ENCODE peak calls at places on chromosomes 12 and 14, in eight cellular contexts. A, H, D, B, R, I, L and N are unnamed samples.

GRCh38 chr12:77842430-77842829 is 11.7 kb downstream of the NAV3 start:
- DNase-seq in L (peak; percentile 17), B (no peak), A (no peak), I (no peak), D (no peak), R (no peak), H (no peak), N (no peak)

GRCh38 chr14:59630281-59630963 is 53.8 kb upstream of the CCDC175 start:
- DNase-seq in H (no peak), B (no peak), I (peak; percentile 36), A (no peak), D (no peak), L (no peak), R (no peak), N (no peak)

GRCh38 chr12:85357609-85358008 is 77.6 kb downstream of the ALX1 start:
- DNase-seq in H (no peak), B (no peak), A (no peak), I (no peak), D (no peak), L (no peak), R (no peak), N (no peak)

GRCh38 chr12:132210223-132211055 is 66.2 kb downstream of the NOC4L start:
- DNase-seq in H (no peak), D (no peak), L (no peak), B (no peak), R (no peak), A (no peak), I (peak; percentile 48), N (no peak)

GRCh38 chr12:105316931-105317330 is 13.6 kb upstream of the C12orf75 start:
- DNase-seq in I (no peak), A (no peak), H (no peak), D (no peak), B (no peak), R (no peak), L (no peak), N (no peak)

GRCh38 chr14:55316528-55316927 is 45.3 kb downstream of the FBXO34 start:
- DNase-seq in A (no peak), H (peak; percentile 68), L (no peak), R (no peak), B (no peak), I (no peak), D (no peak), N (no peak)

GRCh38 chr14:95442633-95443021 is 73.8 kb downstream of the SYNE3 start:
- DNase-seq in D (no peak), A (peak; percentile 84), L (peak; percentile 69), B (peak; percentile 49), R (peak; percentile 53), H (peak; percentile 87), I (peak; percentile 84), N (peak; percentile 86)

GRCh38 chr14:98278805-98279204 is 993.2 kb downstream of the BCL11B start:
- DNase-seq in H (no peak), R (no peak), I (no peak), L (no peak), D (no peak), B (no peak), A (no peak), N (no peak)

GRCh38 chr14:71399057-71399487 is 491.8 kb downstream of the PCNX1 start:
- DNase-seq in D (no peak), I (no peak), R (no peak), B (no peak), L (no peak), H (no peak), A (no peak), N (no peak)

GRCh38 chr12:120977531-120978295 is 630 bp upstream of the HNF1A start:
- DNase-seq in R (no peak), A (no peak), H (no peak), L (no peak), B (no peak), I (no peak), D (no peak), N (no peak)

GRCh38 chr12:120979862-120980696 is 1.7 kb downstream of the HNF1A start:
- DNase-seq in H (peak; percentile 68), R (no peak), B (no peak), D (no peak), I (no peak), A (no peak), L (peak; percentile 82), N (no peak)

GRCh38 chr12:120979220-120979861 is 998 bp downstream of the HNF1A start:
- DNase-seq in I (no peak), B (no peak), L (no peak), D (no peak), H (no peak), A (no peak), R (no peak), N (no peak)

GRCh38 chr12:120980800-120981368 is 2.5 kb downstream of the HNF1A start:
- DNase-seq in R (no peak), L (peak; percentile 85), B (no peak), D (no peak), I (no peak), A (peak; percentile 82), H (peak; percentile 71), N (no peak)

DNA sequence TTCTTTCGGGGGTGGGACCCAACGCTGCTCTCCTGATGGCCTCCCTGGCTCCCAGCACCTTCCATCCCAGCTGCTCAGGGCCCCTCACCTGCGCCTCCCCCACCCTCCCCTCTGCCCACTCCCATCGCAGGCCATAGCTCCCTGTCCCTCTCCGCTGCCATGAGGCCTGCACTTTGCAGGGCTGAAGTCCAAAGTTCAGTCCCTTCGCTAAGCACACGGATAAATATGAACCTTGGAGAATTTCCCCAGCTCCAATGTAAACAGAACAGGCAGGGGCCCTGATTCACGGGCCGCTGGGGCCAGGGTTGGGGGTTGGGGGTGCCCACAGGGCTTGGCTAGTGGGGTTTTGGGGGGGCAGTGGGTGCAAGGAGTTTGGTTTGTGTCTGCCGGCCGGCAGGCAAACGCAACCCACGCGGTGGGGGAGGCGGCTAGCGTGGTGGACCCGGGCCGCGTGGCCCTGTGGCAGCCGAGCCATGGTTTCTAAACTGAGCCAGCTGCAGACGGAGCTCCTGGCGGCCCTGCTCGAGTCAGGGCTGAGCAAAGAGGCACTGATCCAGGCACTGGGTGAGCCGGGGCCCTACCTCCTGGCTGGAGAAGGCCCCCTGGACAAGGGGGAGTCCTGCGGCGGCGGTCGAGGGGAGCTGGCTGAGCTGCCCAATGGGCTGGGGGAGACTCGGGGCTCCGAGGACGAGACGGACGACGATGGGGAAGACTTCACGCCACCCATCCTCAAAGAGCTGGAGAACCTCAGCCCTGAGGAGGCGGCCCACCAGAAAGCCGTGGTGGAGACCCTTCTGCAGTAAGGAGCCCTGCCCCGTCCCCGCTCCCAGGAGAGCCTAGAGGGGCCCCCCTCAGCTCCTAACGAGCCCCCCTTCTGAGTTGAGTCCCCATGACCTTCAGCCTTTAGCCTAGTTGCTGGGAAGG is at the start of gene HNF1A:
- DNase-seq in A (peak; percentile 75), H (peak; percentile 74), B (no peak), R (no peak), L (peak; percentile 67), I (no peak), D (no peak), N (no peak)
- TF ChIP-seq POLR2A in A (no peak), H (peak; percentile 52), B (no peak), R (no peak), L (peak; percentile 18), I (no peak), D (no peak), N (no peak)

GRCh38 chr14:57999471-57999870 is 133.6 kb upstream of the SLC35F4 start:
- DNase-seq in L (no peak), I (no peak), A (no peak), D (no peak), B (no peak), H (no peak), R (no peak), N (no peak)
- H3K27ac ChIP-seq in L (no peak overlapping the region), I (no peak overlapping the region), A (no peak overlapping the region), D (no peak overlapping the region), B (no peak overlapping the region), H (no peak overlapping the region), R (no peak overlapping the region), N (no peak overlapping the region)

GRCh38 chr14:75646762-75647161 is 13.9 kb downstream of the ERG28 start:
- DNase-seq in D (no peak), R (no peak), L (no peak), B (no peak), A (no peak), I (no peak), H (no peak), N (no peak)

GRCh38 chr14:75649773-75650172 is 10.9 kb downstream of the ERG28 start:
- DNase-seq in R (no peak), B (no peak), I (no peak), D (no peak), L (no peak), H (no peak), A (no peak), N (no peak)

GRCh38 chr14:75647650-75648049 is 13.0 kb downstream of the ERG28 start:
- DNase-seq in A (no peak), B (no peak), I (no peak), D (no peak), H (no peak), R (no peak), L (no peak), N (no peak)

GRCh38 chr14:75649337-75649736 is 11.3 kb downstream of the ERG28 start:
- DNase-seq in D (no peak), A (no peak), R (no peak), I (no peak), H (no peak), B (no peak), L (no peak), N (no peak)

DNA sequence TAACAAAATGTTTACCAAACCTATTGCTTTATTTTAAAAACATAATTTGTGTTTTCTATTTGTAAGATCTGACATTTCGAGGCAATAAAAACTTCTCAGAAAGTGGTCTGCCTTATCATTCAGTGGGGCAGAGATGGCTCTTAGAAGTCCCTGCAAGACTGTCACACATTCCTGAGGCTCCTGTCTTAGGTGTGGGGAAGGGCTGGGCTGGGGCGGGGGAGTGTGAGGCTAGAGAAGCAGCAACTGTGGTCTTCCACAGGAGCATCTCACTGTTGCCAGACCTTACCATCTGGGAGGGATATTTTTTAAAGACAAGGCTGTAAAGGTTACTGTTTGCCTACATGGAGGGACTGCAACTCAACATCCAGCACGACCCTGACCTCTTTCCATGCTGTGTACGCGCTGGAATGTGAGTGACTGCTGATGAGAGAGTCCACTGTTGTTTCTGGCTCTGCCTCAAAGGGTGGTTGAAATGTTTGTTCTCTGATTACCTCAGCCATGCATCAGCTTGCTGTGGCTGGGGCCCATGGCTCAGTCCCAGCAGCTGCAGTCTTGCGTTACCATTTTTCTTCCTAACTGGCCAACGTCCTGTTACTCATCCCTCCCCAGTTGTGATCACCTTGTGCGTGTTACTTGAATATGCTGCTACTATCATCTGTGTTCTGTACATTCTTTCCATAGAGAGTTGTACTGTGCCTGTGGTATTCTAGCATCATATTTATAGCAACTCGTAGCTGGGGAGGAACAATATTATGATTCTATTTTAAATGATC is 12.4 kb downstream of the ERG28 start:
- DNase-seq in R (no peak), B (peak; percentile 54), H (no peak), I (no peak), D (no peak), L (peak; percentile 82), A (peak; percentile 75), N (peak; percentile 72)
- TF ChIP-seq POLR2A in R (no peak), B (no peak), H (no peak), I (no peak), D (no peak), L (no peak), A (no peak), N (no peak)

DNA sequence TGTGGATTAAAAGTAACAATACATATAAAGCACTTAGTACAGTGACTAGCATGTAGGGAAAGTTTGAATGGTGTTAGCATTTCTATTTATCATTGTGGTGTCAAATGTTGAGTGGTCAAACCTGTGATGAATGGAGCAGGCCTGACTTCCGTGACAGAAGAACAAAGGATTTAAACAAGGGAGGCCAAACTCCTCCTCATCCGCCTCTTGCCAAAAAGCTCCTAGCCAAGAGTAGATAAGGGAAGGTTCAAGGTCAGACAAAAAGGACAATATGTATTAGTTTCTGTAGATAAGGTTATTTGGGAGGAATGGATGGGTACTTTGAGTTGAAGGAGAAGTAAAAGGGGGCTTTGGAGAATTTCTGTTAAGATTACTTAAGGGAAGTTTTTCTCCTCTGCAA is 6.5 kb downstream of the RNASE7 start:
- DNase-seq in H (no peak), A (no peak), B (no peak), D (no peak), R (no peak), I (no peak), L (no peak), N (no peak)
- H3K27ac ChIP-seq in H (no peak overlapping the region), A (no peak overlapping the region), B (no peak overlapping the region), D (no peak overlapping the region), R (no peak overlapping the region), I (no peak overlapping the region), L (no peak overlapping the region), N (no peak overlapping the region)